ENCODE peak calls at places on chromosomes 4 and X, in ten cellular contexts. P, H, K, G, L, X, U, C, Y and V are unnamed samples.

GRCh38 chrX:47112316-47112954 is 32.1 kb downstream of the NDUFB11 start:
- DNase-seq in L (no peak), K (no peak), U (peak; percentile 8), C (peak; percentile 55), X (no peak), Y (no peak), G (peak; percentile 29), H (peak; percentile 50), P (no peak), V (no peak)

GRCh38 chr4:24475756-24476155 is 108.6 kb downstream of the DHX15 start:
- DNase-seq in G (no peak), Y (no peak), P (no peak), U (no peak), L (no peak), K (no peak), C (no peak), X (no peak), H (no peak), V (no peak)

GRCh38 chr4:184267673-184268573 is 50.2 kb upstream of the ENPP6 start:
- DNase-seq in G (peak; percentile 93), K (peak; percentile 86), X (no peak), U (peak; percentile 83), Y (peak; percentile 36), L (peak; percentile 57), C (peak; percentile 86), P (peak; percentile 69), H (peak; percentile 16), V (peak; percentile 58)

GRCh38 chr4:2797545-2798305 is 4.8 kb downstream of the SH3BP2 start:
- DNase-seq in L (no peak), P (no peak), Y (no peak), H (peak; percentile 71), U (no peak), K (no peak), G (no peak), C (no peak), X (peak; percentile 78), V (no peak)

GRCh38 chr4:94976371-94977011 is 218.7 kb downstream of the BMPR1B start:
- DNase-seq in C (peak; percentile 56), K (no peak), G (peak; percentile 94), H (no peak), Y (no peak), L (peak; percentile 27), U (peak; percentile 71), P (no peak), X (no peak), V (no peak)

GRCh38 chrX:9285342-9285771 is 179.5 kb upstream of the TBL1X start:
- DNase-seq in X (no peak), L (no peak), C (no peak), H (no peak), G (no peak), K (no peak), U (no peak), Y (peak; percentile 1), P (no peak), V (no peak)

GRCh38 chr4:16843831-16844508 is 54.5 kb downstream of the LDB2 start:
- DNase-seq in L (no peak), K (peak; percentile 64), X (no peak), C (no peak), U (no peak), Y (no peak), H (no peak), P (peak; percentile 81), G (peak; percentile 88), V (no peak)

GRCh38 chr4:168923526-168924194 is 86.4 kb downstream of the CBR4 start:
- DNase-seq in L (peak; percentile 70), G (peak; percentile 86), H (peak; percentile 56), Y (peak; percentile 41), U (peak; percentile 76), X (no peak), P (no peak), K (peak; percentile 67), C (peak; percentile 42), V (no peak)

GRCh38 chr4:160026720-160027119 is 923.8 kb downstream of the RAPGEF2 start:
- DNase-seq in H (no peak), P (no peak), G (no peak), Y (no peak), K (no peak), C (peak; percentile 89), X (no peak), U (peak; percentile 94), L (peak; percentile 14), V (peak; percentile 74)